ENCODE peak calls at places on chromosome 20, in ten cellular contexts. J is A172; T is left ventricle myocardium inferior; H is DMS 273 treated with DMSO at 0.1 percent for 48 hours; A is choroid plexus epithelial cell; C is SJCRH30; F is HFF-Myc; Z is mesendoderm; N is fibroblast of lung; L is activated CD8-positive, alpha-beta memory T cell treated with anti-CD3 and anti-CD28 coated beads for 48 hours. G is an unnamed sample.

GRCh38 chr20:60687213-60687612 is 564.8 kb upstream of the CDH4 start:
- DNase-seq in F (no peak), L (no peak), Z (no peak), C (no peak), N (no peak), T (no peak), H (no peak), A (no peak), J (no peak), G (no peak)

GRCh38 chr20:50115041-50115512 is 2.1 kb upstream of the UBE2V1 start:
- DNase-seq in L (no peak), H (no peak), F (no peak), Z (no peak), T (no peak), A (no peak), J (no peak), C (no peak), N (no peak), G (no peak)

GRCh38 chr20:35618372-35619131 is 2.9 kb downstream of the SPAG4 start:
- DNase-seq in C (peak), A (peak), H (no peak), N (peak), L (no peak), F (no peak), Z (no peak), J (no peak), T (no peak), G (peak)

GRCh38 chr20:63366658-63367360 is 5.7 kb upstream of the CHRNA4 start:
- DNase-seq in N (no peak), C (no peak), J (no peak), A (no peak), L (no peak), H (no peak), T (no peak), Z (no peak), F (no peak), G (no peak)

GRCh38 chr20:47620808-47621805 is 119.4 kb downstream of the NCOA3 start:
- DNase-seq in T (no peak), F (peak), L (no peak), C (peak), A (peak), J (peak), N (peak), H (peak), Z (peak), G (peak)

GRCh38 chr20:14069796-14070195 is 74.5 kb downstream of the MACROD2 start:
- DNase-seq in T (no peak), C (peak), L (no peak), Z (peak), H (no peak), J (peak), N (peak), A (no peak), F (no peak), G (no peak)

GRCh38 chr20:22584922-22585785 is 782 bp upstream of the FOXA2 start:
- DNase-seq in A (no peak), T (no peak), C (no peak), Z (peak), L (no peak), H (no peak), J (no peak), F (no peak), N (no peak), G (peak)

GRCh38 chr20:14055127-14055742 is 59.9 kb downstream of the MACROD2 start:
- DNase-seq in A (peak), N (peak), J (peak), Z (peak), L (no peak), F (peak), C (peak), T (no peak), H (peak), G (peak)

GRCh38 chr20:63950701-63951397 is 5.4 kb downstream of the UCKL1 start:
- DNase-seq in L (no peak), A (no peak), T (peak), J (no peak), C (no peak), H (no peak), N (no peak), F (no peak), Z (no peak), G (no peak)

GRCh38 chr20:2350606-2351005 is 30.1 kb upstream of the TGM6 start:
- DNase-seq in Z (peak), H (no peak), C (no peak), A (no peak), N (no peak), T (no peak), J (no peak), L (no peak), F (no peak), G (no peak)

GRCh38 chr20:17461941-17462340 is 69.2 kb downstream of the BFSP1 start:
- DNase-seq in L (no peak), Z (no peak), A (no peak), H (no peak), N (no peak), J (no peak), T (no peak), C (no peak), F (no peak), G (no peak)

GRCh38 chr20:62644802-62645496 is 2.6 kb downstream of the SLCO4A1 start:
- DNase-seq in J (no peak), L (no peak), Z (no peak), F (no peak), A (no peak), T (no peak), H (no peak), C (no peak), N (no peak), G (no peak)

GRCh38 chr20:63777614-63778013 is 38.0 kb downstream of the SLC2A4RG start:
- DNase-seq in H (no peak), L (no peak), T (no peak), A (no peak), J (no peak), F (no peak), Z (no peak), N (no peak), C (no peak), G (no peak)

GRCh38 chr20:51884561-51884960 is 82.2 kb upstream of the SALL4 start:
- DNase-seq in H (no peak), Z (peak), C (no peak), J (peak), N (peak), L (no peak), A (peak), F (no peak), T (no peak), G (no peak)

GRCh38 chr20:43463864-43464785 is 6.4 kb downstream of the SRSF6 start:
- DNase-seq in H (no peak), N (no peak), C (no peak), L (no peak), A (no peak), J (no peak), T (no peak), F (no peak), Z (no peak), G (no peak)

GRCh38 chr20:58709013-58709702 is 16.6 kb downstream of the NPEPL1 start:
- DNase-seq in T (peak), C (no peak), N (no peak), J (no peak), F (no peak), L (no peak), Z (no peak), H (no peak), A (no peak), G (no peak)

GRCh38 chr20:63363981-63364536 is 2.9 kb upstream of the CHRNA4 start:
- DNase-seq in N (no peak), A (no peak), H (no peak), T (no peak), L (no peak), J (no peak), Z (no peak), C (no peak), F (no peak), G (no peak)

GRCh38 chr20:47295921-47296426 is 60.5 kb downstream of the ZMYND8 start:
- DNase-seq in J (no peak), C (no peak), T (no peak), N (peak), A (no peak), F (no peak), Z (no peak), H (no peak), L (no peak), G (no peak)

GRCh38 chr20:37160683-37161082 is 18.4 kb upstream of the RPN2 start:
- DNase-seq in J (no peak), C (no peak), Z (no peak), L (no peak), T (no peak), H (no peak), N (no peak), A (no peak), F (no peak), G (no peak)

GRCh38 chr20:6489361-6490154 is 277.9 kb upstream of the BMP2 start:
- DNase-seq in H (no peak), A (no peak), C (no peak), F (no peak), T (no peak), N (peak), Z (no peak), J (no peak), L (no peak), G (no peak)

GRCh38 chr20:50745634-50746137 is 14.3 kb downstream of the PARD6B start:
- DNase-seq in A (no peak), L (no peak), N (no peak), H (no peak), Z (no peak), J (no peak), T (no peak), F (no peak), C (no peak), G (no peak)

GRCh38 chr20:37567671-37568588 is 40.3 kb upstream of the BLCAP start:
- DNase-seq in N (no peak), Z (peak), L (no peak), T (no peak), C (peak), H (peak), A (peak), F (no peak), J (no peak), G (no peak)

GRCh38 chr20:4548552-4548951 is 173.2 kb upstream of the PRND start:
- DNase-seq in C (no peak), J (no peak), F (no peak), N (no peak), Z (no peak), H (no peak), L (no peak), T (no peak), A (no peak), G (no peak)

GRCh38 chr20:31851240-31851955 is 6.0 kb upstream of the FOXS1 start:
- DNase-seq in T (no peak), N (no peak), F (no peak), A (no peak), J (no peak), H (no peak), Z (no peak), L (no peak), C (no peak), G (no peak)

GRCh38 chr20:38609828-38610227 is 8.2 kb downstream of the ARHGAP40 start:
- DNase-seq in Z (no peak), J (no peak), A (no peak), F (peak), T (no peak), L (no peak), N (no peak), C (no peak), H (no peak), G (no peak)

GRCh38 chr20:24840121-24840713 is 108.9 kb upstream of the CST7 start:
- DNase-seq in A (no peak), J (no peak), L (no peak), F (no peak), N (no peak), C (no peak), Z (no peak), H (no peak), T (no peak), G (no peak)

GRCh38 chr20:23143098-23143497 is 57.0 kb upstream of the CD93 start:
- DNase-seq in F (peak), C (peak), T (no peak), N (peak), H (no peak), Z (peak), A (peak), J (peak), L (no peak), G (peak)

GRCh38 chr20:9294081-9294480 is 220.3 kb upstream of the LAMP5 start:
- DNase-seq in H (no peak), C (no peak), T (no peak), J (peak), Z (no peak), F (no peak), L (no peak), A (peak), N (peak), G (no peak)

GRCh38 chr20:51312480-51312783 is 230.1 kb downstream of the NFATC2 start:
- DNase-seq in H (no peak), L (no peak), Z (peak), N (no peak), F (no peak), T (no peak), A (no peak), C (no peak), J (no peak), G (no peak)

GRCh38 chr20:1112908-1113307 is 5.5 kb upstream of the PSMF1 start:
- DNase-seq in F (no peak), Z (no peak), N (no peak), H (no peak), A (no peak), J (no peak), C (no peak), T (no peak), L (no peak), G (no peak)

GRCh38 chr20:23186808-23187207 is 100.7 kb upstream of the CD93 start:
- DNase-seq in L (no peak), A (no peak), T (no peak), C (no peak), F (no peak), J (no peak), H (no peak), N (no peak), Z (no peak), G (no peak)

GRCh38 chr20:63091901-63092659 is 85.3 kb upstream of the BHLHE23 start:
- DNase-seq in H (no peak), L (no peak), J (no peak), T (peak), A (no peak), F (no peak), Z (no peak), N (no peak), C (no peak), G (no peak)

GRCh38 chr20:62896526-62896925 is 29.8 kb downstream of the DIDO1 start:
- DNase-seq in Z (no peak), C (no peak), T (peak), A (no peak), L (no peak), J (no peak), H (no peak), F (no peak), N (no peak), G (no peak)

GRCh38 chr20:17097603-17098002 is 129.2 kb upstream of the PCSK2 start:
- DNase-seq in C (no peak), H (no peak), Z (no peak), N (no peak), J (no peak), F (no peak), T (no peak), A (no peak), L (no peak), G (no peak)